ENCODE peak calls at places on chromosome 10, in four cellular contexts. S, F, E and O are unnamed samples.

GRCh38 chr10:24843256-24843655 is 109.2 kb downstream of the PRTFDC1 start:
- DNase-seq in S (no peak), F (no peak), E (no peak), O (no peak)

GRCh38 chr10:53123311-53123710 is 350.7 kb upstream of the MBL2 start:
- DNase-seq in S (no peak), F (no peak), E (no peak), O (no peak)

GRCh38 chr10:22434521-22434920 is 89.2 kb downstream of the SPAG6 start:
- DNase-seq in S (no peak), F (no peak), E (no peak), O (no peak)

GRCh38 chr10:126111562-126111961 is 215.2 kb downstream of the FANK1 start:
- DNase-seq in S (no peak), F (no peak), E (no peak), O (no peak)

GRCh38 chr10:100357073-100357858 is 10.2 kb downstream of the SCD start:
- DNase-seq in S (no peak), F (no peak), E (no peak), O (no peak)

GRCh38 chr10:102150970-102151773 is 1.0 kb upstream of the NOLC1 start:
- DNase-seq in S (no peak), F (no peak), E (peak; percentile 51), O (no peak)

GRCh38 chr10:14670551-14671240 is 104.0 kb downstream of the FAM107B start:
- DNase-seq in S (no peak), F (no peak), E (no peak), O (no peak)

GRCh38 chr10:76354921-76355320 is 923.5 kb downstream of the LRMDA start:
- DNase-seq in S (no peak), F (no peak), E (no peak), O (no peak)